ENCODE peak calls at places on chromosome 3, in ten cellular contexts. L, E, I, Q, W, V, B, K, H and D are unnamed samples. For H3K36me3, the result is how much of the 10 kb centered on the place peaks cover.

GRCh38 chr3:73719413-73719831 is 94.7 kb upstream of the PDZRN3 start:
- DNase-seq in L (peak), E (no peak), I (peak), Q (peak), W (no peak), V (no peak), B (no peak), K (no peak), H (no peak), D (no peak)

GRCh38 chr3:101825904-101826445 is 23.3 kb upstream of the NFKBIZ start:
- DNase-seq in L (no peak), E (no peak), I (peak), Q (no peak), W (no peak), V (no peak), B (no peak), K (no peak), H (no peak), D (no peak)

GRCh38 chr3:129031476-129032215 is 28.9 kb upstream of the GP9 start:
- DNase-seq in L (no peak), E (no peak), I (no peak), Q (no peak), W (no peak), V (no peak), B (no peak), K (no peak), H (no peak), D (no peak)

GRCh38 chr3:138412821-138413531 is 21.4 kb upstream of the ESYT3 start:
- DNase-seq in L (no peak), E (no peak), I (peak), Q (no peak), W (no peak), V (no peak), B (no peak), K (no peak), H (no peak), D (peak)

GRCh38 chr3:61903074-61903473 is 341.7 kb downstream of the PTPRG start:
- DNase-seq in L (no peak), E (no peak), I (no peak), Q (no peak), W (no peak), V (no peak), B (no peak), K (no peak), H (no peak), D (no peak)

GRCh38 chr3:127929818-127930217 is 14.8 kb downstream of the KBTBD12 start:
- DNase-seq in L (no peak), E (no peak), I (no peak), Q (no peak), W (no peak), V (no peak), B (no peak), K (no peak), H (no peak), D (no peak)

GRCh38 chr3:196772897-196773296 is 33.2 kb downstream of the PAK2 start:
- DNase-seq in L (no peak), E (no peak), I (no peak), Q (no peak), W (no peak), V (no peak), B (no peak), K (no peak), H (no peak), D (no peak)

GRCh38 chr3:170469151-170470062 is 50.7 kb downstream of the CLDN11 start:
- DNase-seq in L (peak), E (no peak), I (peak), Q (peak), W (no peak), V (no peak), B (no peak), K (no peak), H (no peak), D (no peak)

GRCh38 chr3:77919244-77919643 is 879.3 kb downstream of the ROBO2 start:
- DNase-seq in L (no peak), E (no peak), I (no peak), Q (no peak), W (no peak), V (no peak), B (no peak), K (no peak), H (no peak), D (no peak)

GRCh38 chr3:196868297-196868661 is 559 bp downstream of the SENP5 start:
- DNase-seq in L (no peak), E (peak), I (peak), Q (no peak), W (peak), V (no peak), B (no peak), K (no peak), H (no peak), D (peak)

GRCh38 chr3:197103766-197104165 is 74.1 kb upstream of the MELTF start:
- DNase-seq in L (no peak), E (no peak), I (peak), Q (no peak), W (no peak), V (no peak), B (no peak), K (no peak), H (no peak), D (no peak)

GRCh38 chr3:86708908-86709307 is 282.0 kb downstream of the VGLL3 start:
- DNase-seq in L (no peak), E (no peak), I (no peak), Q (no peak), W (no peak), V (no peak), B (no peak), K (no peak), H (no peak), D (no peak)

GRCh38 chr3:14466179-14466903 is 63.9 kb downstream of the SLC6A6 start:
- DNase-seq in L (no peak), E (no peak), I (no peak), Q (no peak), W (no peak), V (no peak), B (no peak), K (no peak), H (no peak), D (no peak)

GRCh38 chr3:40321818-40322217 is 12.3 kb downstream of the EIF1B start:
- DNase-seq in L (no peak), E (no peak), I (no peak), Q (no peak), W (no peak), V (no peak), B (no peak), K (no peak), H (no peak), D (no peak)

GRCh38 chr3:66393486-66394260 is 107.1 kb downstream of the LRIG1 start:
- DNase-seq in L (no peak), E (no peak), I (peak), Q (peak), W (no peak), V (no peak), B (no peak), K (no peak), H (no peak), D (no peak)
- H3K36me3 ChIP-seq in L (under half), E (under half), I (half or more), Q (under half), W (under half), V (under half), B (under half), K (under half), H (under half), D (under half)

DNA sequence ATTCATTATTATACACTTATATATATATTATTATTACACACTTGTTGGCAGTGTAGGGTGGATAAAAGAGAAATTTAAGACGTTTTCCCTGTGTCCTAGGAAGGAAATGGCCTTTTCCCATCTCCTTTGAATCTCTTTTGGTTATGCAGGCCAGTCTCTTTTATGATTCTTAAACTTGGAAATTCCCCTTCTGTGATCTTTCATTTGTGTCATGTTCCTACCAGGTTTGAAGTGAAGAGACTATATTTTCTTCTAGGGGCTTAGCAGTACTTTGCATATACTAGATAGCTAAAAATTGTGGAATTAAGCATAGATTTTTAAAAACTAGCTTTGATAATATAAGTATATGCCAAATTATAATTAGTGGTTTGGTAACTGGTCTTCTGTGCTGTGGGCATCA is 58.5 kb downstream of the BBX start:
- DNase-seq in L (no peak), E (no peak), I (no peak), Q (no peak), W (no peak), V (no peak), B (no peak), K (no peak), H (no peak), D (no peak)
- H3K27ac ChIP-seq in L (no peak), E (no peak), I (no peak), Q (no peak), W (no peak), V (no peak), B (no peak), K (no peak), H (no peak), D (no peak)

GRCh38 chr3:142972092-142972753 is 8.7 kb upstream of the PAQR9 start:
- DNase-seq in L (no peak), E (no peak), I (no peak), Q (no peak), W (no peak), V (no peak), B (no peak), K (no peak), H (no peak), D (no peak)

GRCh38 chr3:142975316-142975995 is 12.0 kb upstream of the PAQR9 start:
- DNase-seq in L (no peak), E (no peak), I (no peak), Q (no peak), W (no peak), V (no peak), B (no peak), K (no peak), H (no peak), D (no peak)

GRCh38 chr3:142968319-142968718 is 4.8 kb upstream of the PAQR9 start:
- DNase-seq in L (no peak), E (no peak), I (no peak), Q (no peak), W (no peak), V (no peak), B (no peak), K (no peak), H (no peak), D (no peak)

GRCh38 chr3:142973217-142974009 is 9.9 kb upstream of the PAQR9 start:
- DNase-seq in L (no peak), E (peak), I (no peak), Q (no peak), W (no peak), V (peak), B (no peak), K (no peak), H (no peak), D (peak)

GRCh38 chr3:142971431-142971830 is 8.0 kb upstream of the PAQR9 start:
- DNase-seq in L (no peak), E (no peak), I (no peak), Q (no peak), W (no peak), V (no peak), B (no peak), K (no peak), H (no peak), D (no peak)
- TF ChIP-seq POLR2A in L (no peak), E (no peak), I (no peak), Q (no peak), W (no peak), V (no peak), B (no peak), K (no peak), H (no peak), D (no peak)

DNA sequence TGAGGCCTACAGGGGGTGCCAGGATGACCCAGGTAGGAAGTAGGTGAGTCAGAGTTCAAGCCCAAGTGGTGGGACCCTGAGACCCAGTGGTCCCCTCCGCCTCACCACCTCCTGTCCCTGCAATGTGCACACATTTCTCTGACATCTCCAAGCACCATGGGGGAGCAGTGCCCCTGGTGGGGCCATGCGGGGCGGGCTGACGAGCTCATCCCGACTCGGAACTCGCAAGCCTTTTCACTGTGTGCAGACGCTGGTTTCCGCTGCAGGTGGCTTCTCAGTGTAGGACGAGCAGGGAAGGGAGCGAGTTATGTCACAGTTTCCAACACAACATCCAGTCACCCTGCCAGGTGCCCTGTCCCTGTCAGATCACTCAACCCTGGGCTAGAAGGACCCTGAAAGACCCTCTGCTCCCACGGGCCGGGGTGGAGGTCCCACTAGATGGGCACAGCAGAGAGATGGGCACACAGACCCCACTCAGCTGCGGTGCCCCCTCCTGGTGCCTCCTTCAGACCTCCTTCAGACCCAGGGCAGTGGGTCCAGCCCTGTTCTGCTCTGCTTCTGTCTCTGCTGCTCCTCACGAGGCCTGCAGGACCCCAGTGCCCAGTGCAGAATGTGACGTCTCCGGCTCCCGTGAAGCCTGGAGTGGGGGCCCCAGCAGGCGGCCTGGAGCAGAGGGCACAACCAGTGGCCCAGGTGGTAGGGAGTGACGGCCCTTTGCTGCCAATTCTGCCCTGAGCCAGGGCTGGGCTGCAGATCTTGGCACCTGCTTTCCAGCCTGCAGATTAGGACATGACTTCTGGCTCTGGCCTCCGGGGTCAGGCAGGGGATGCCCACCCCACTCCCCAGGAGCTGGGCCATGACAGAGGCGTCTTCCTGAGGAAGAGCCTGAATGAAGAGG is 102.0 kb upstream of the RPL32 start:
- DNase-seq in L (no peak), E (no peak), I (no peak), Q (no peak), W (no peak), V (peak), B (no peak), K (no peak), H (peak), D (no peak)
- H3K36me3 ChIP-seq in L (under half), E (under half), I (under half), Q (under half), W (under half), V (under half), B (under half), K (under half), H (under half), D (under half)

GRCh38 chr3:131072099-131072559 is 45.5 kb downstream of the NEK11 start:
- DNase-seq in L (no peak), E (no peak), I (peak), Q (no peak), W (no peak), V (no peak), B (no peak), K (no peak), H (no peak), D (no peak)

GRCh38 chr3:131072845-131073244 is 46.2 kb downstream of the NEK11 start:
- DNase-seq in L (peak), E (no peak), I (peak), Q (peak), W (no peak), V (no peak), B (no peak), K (no peak), H (no peak), D (no peak)

DNA sequence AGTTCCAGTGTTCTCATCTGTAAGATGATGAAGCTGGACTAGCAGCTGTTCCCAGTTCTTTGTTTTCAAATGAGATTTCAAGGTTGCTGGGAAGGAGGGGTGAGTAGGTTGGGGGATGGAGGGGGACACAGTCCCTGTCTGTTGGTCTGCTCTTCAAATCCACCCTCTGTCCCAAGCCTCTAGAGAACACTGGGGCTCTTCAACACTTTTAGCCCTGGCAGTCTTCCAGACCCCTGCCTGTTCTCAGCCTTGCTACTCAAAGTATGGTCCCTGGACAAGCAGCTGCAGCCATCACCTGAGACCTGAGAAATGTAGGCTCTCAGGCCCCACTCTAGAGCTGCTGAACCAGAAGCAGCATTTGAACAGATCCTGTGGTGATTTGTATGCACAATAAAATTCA is 41.3 kb downstream of the NEK11 start:
- DNase-seq in L (no peak), E (no peak), I (no peak), Q (no peak), W (peak), V (no peak), B (no peak), K (no peak), H (no peak), D (no peak)
- H3K27ac ChIP-seq in L (no peak), E (no peak), I (no peak), Q (no peak), W (no peak), V (no peak), B (no peak), K (no peak), H (no peak), D (no peak)

DNA sequence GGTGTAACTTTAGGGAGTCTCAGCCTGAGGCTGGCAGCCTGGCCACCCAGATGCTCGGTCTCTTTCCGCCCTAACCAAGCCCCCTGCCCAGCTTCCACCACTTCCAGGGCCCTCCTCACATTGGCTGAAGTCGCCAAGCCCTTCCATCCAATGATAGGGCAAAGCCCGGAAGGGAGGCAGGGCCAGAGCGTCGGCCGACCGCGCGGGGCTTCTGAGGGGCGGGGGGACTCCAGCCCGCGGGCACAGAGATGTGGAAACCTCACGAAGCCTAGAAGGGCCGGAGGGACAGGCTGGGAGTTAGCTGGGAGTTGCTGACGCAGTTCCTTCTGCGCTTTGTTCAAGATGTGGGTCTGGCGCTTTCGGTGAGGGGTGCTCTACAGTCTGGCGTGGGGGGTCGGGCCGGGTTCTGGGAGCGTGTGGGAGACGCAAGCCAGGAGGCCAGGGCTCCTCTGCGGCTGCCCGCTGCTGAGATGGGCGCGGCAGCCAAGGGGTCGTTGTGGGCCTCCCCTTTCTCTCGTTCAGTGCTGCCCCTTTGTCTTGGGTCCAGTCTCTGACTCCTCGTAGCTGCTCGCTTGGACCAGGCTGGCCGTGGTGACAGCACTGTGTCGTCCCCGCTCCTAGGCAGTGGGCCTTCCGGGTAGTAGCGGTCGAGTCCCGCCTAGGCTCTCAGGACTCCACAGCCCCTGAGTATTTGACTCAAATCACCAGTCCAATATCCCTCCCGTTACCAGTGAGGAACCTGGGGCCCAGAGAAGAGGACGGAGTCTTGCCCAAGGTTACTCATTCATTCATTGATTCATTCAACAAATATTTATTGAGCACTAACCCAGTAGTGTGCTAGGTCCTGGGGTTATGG is at the start of gene ZNF660:
- DNase-seq in L (peak), E (peak), I (peak), Q (peak), W (peak), V (peak), B (no peak), K (no peak), H (peak), D (peak)
- TF ChIP-seq POLR2A in L (peak), E (peak), I (peak), Q (peak), W (peak), V (no peak), B (no peak), K (peak), H (no peak), D (peak)

GRCh38 chr3:3129579-3129978 is 2.8 kb downstream of the TRNT1 start:
- DNase-seq in L (no peak), E (no peak), I (no peak), Q (no peak), W (no peak), V (no peak), B (no peak), K (no peak), H (no peak), D (no peak)
- H3K36me3 ChIP-seq in L (under half), E (under half), I (under half), Q (under half), W (under half), V (under half), B (under half), K (under half), H (under half), D (under half)

GRCh38 chr3:18425641-18426403 is 683 bp upstream of the SATB1 start:
- DNase-seq in L (no peak), E (peak), I (no peak), Q (peak), W (peak), V (peak), B (no peak), K (no peak), H (peak), D (peak)

GRCh38 chr3:18423401-18424212 is 1.5 kb downstream of the SATB1 start:
- DNase-seq in L (peak), E (peak), I (peak), Q (peak), W (peak), V (peak), B (peak), K (peak), H (peak), D (peak)

GRCh38 chr3:18426597-18426996 is 1.5 kb upstream of the SATB1 start:
- DNase-seq in L (no peak), E (no peak), I (no peak), Q (no peak), W (no peak), V (no peak), B (no peak), K (no peak), H (no peak), D (no peak)

GRCh38 chr3:18424213-18424861 is 802 bp downstream of the SATB1 start:
- DNase-seq in L (no peak), E (no peak), I (no peak), Q (peak), W (peak), V (peak), B (no peak), K (no peak), H (no peak), D (peak)

GRCh38 chr3:18424862-18425640 is at the start of gene SATB1:
- DNase-seq in L (peak), E (peak), I (peak), Q (peak), W (peak), V (peak), B (no peak), K (peak), H (peak), D (peak)
- H3K27ac ChIP-seq in L (peak), E (peak), I (peak), Q (peak), W (peak), V (peak), B (no peak), K (peak), H (peak), D (peak)

DNA sequence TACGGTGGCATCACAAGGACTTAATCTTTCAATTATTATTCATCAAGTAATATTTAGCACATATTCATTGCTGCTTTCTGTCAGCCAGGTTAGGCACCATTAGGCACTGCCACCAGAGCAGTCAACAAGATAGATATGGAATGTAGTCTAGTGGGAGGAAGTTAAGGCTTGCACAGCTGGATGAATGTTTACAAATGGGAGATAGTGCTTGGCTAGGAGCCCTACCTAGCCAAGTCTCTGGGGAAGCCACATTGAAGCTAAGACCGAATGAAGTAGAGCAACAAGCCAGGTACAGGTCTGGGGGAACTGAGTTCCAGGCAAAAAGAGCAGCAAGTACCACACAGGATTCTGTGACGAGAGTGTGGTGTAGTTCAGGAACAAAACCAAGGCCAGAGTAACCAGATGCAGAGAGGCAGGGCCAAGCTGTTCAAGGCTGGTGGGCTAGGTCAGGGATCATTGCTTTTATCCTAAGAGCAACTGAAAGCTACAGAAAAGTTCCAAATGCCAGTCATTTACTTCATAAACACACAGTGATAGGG is 33.4 kb upstream of the SCAANT1 start:
- DNase-seq in L (no peak), E (no peak), I (peak), Q (no peak), W (no peak), V (no peak), B (no peak), K (no peak), H (peak), D (no peak)
- TF ChIP-seq POLR2A in L (no peak), E (no peak), I (no peak), Q (no peak), W (no peak), V (no peak), B (no peak), K (no peak), H (no peak), D (no peak)